ENCODE peak calls at places on chromosomes 2 and 18, in five cellular contexts. A, R, J, O and N are unnamed samples.
A peak's percentile ranks its signal among the peaks of the same experiment; 100 is the strongest.

GRCh38 chr2:118224888-118225264 is 136.6 kb downstream of the INSIG2 start:
- DNase-seq in R (no peak), A (no peak), J (no peak), O (no peak), N (no peak)

GRCh38 chr2:204453730-204454167 is 91.5 kb upstream of the PARD3B start:
- DNase-seq in A (no peak), J (no peak), R (peak; percentile 67), O (peak; percentile 54), N (no peak)

GRCh38 chr2:237686659-237687136 is 59.3 kb downstream of the LRRFIP1 start:
- DNase-seq in O (no peak), J (no peak), A (no peak), R (peak; percentile 77), N (no peak)

GRCh38 chr2:28199995-28200394 is 192.7 kb upstream of the FOSL2 start:
- DNase-seq in O (peak; percentile 13), A (no peak), J (no peak), R (no peak), N (no peak)

GRCh38 chr2:113762377-113763118 is 6.1 kb upstream of the SLC35F5 start:
- DNase-seq in R (no peak), O (peak; percentile 92), A (no peak), J (no peak), N (no peak)

GRCh38 chr2:171923206-171923605 is 945 bp downstream of the HAT1 start:
- DNase-seq in O (peak; percentile 59), R (no peak), J (no peak), A (peak; percentile 49), N (no peak)

GRCh38 chr2:200863655-200864205 is 728 bp downstream of the CLK1 start:
- DNase-seq in O (no peak), R (no peak), J (no peak), A (peak; percentile 63), N (no peak)

GRCh38 chr2:239465017-239466001 is 64.5 kb upstream of the HDAC4 start:
- DNase-seq in O (peak; percentile 38), A (peak; percentile 84), J (no peak), R (peak; percentile 91), N (peak; percentile 5)

GRCh38 chr18:3607309-3608098 is 157.5 kb downstream of the TGIF1 start:
- DNase-seq in A (no peak), J (no peak), R (no peak), O (no peak), N (no peak)

GRCh38 chr18:72828601-72829000 is 39.2 kb downstream of the NETO1 start:
- DNase-seq in J (no peak), O (no peak), R (no peak), A (no peak), N (no peak)

GRCh38 chr2:182866095-182866460 is 359 bp downstream of the FRZB start:
- DNase-seq in A (no peak), R (no peak), O (peak; percentile 44), J (no peak), N (no peak)

GRCh38 chr2:231190531-231191197 is 7.8 kb upstream of the ARMC9 start:
- DNase-seq in O (peak; percentile 47), J (no peak), R (peak; percentile 72), A (peak; percentile 78), N (no peak)